ENCODE peak calls at places on chromosomes 4 and X, in four cellular contexts. One of them, this sample, is unnamed.

GRCh38 chrX:10622197-10622596 is 1.8 kb upstream of the MID1 start:
- DNase-seq in HCT116: no peak
- DNase-seq in spleen: no peak
- DNase-seq in cardiac muscle cell: no peak
- DNase-seq in this sample: no peak

GRCh38 chr4:138949866-138950265 is 65.7 kb upstream of the NOCT start:
- DNase-seq in spleen: no peak
- DNase-seq in cardiac muscle cell: no peak
- DNase-seq in HCT116: no peak
- DNase-seq in this sample: no peak

GRCh38 chrX:120790118-120790517 is 85.5 kb downstream of the CT47B1 start:
- DNase-seq in HCT116: peak; percentile 38
- DNase-seq in spleen: no peak
- DNase-seq in cardiac muscle cell: peak; percentile 86
- DNase-seq in this sample: no peak

GRCh38 chrX:73289039-73289438 is 74.4 kb upstream of the NAP1L2 start:
- DNase-seq in spleen: no peak
- DNase-seq in cardiac muscle cell: no peak
- DNase-seq in HCT116: no peak
- DNase-seq in this sample: no peak

GRCh38 chr4:7804759-7805385 is 134.8 kb downstream of the AFAP1 start:
- DNase-seq in HCT116: no peak
- DNase-seq in spleen: peak; percentile 49
- DNase-seq in cardiac muscle cell: no peak
- DNase-seq in this sample: no peak

GRCh38 chr4:5774416-5775056 is 63.5 kb downstream of the EVC start:
- DNase-seq in cardiac muscle cell: no peak
- DNase-seq in HCT116: no peak
- DNase-seq in spleen: no peak
- DNase-seq in this sample: no peak

GRCh38 chr4:186910385-186910784 is 186.7 kb upstream of the FAT1 start:
- DNase-seq in HCT116: no peak
- DNase-seq in cardiac muscle cell: no peak
- DNase-seq in spleen: no peak
- DNase-seq in this sample: peak; percentile 29

GRCh38 chr4:8516996-8517550 is 63.1 kb upstream of the GPR78 start:
- DNase-seq in cardiac muscle cell: no peak
- DNase-seq in spleen: no peak
- DNase-seq in HCT116: no peak
- DNase-seq in this sample: no peak

GRCh38 chr4:110953191-110953590 is 330.3 kb upstream of the PITX2 start:
- DNase-seq in HCT116: no peak
- DNase-seq in spleen: no peak
- DNase-seq in cardiac muscle cell: no peak
- DNase-seq in this sample: no peak

GRCh38 chr4:70979445-70980008 is 13.9 kb upstream of the DCK start:
- DNase-seq in spleen: no peak
- DNase-seq in cardiac muscle cell: no peak
- DNase-seq in HCT116: no peak
- DNase-seq in this sample: no peak

GRCh38 chrX:132209527-132209926 is 9.7 kb downstream of the RAP2C start:
- DNase-seq in HCT116: no peak
- DNase-seq in spleen: no peak
- DNase-seq in cardiac muscle cell: peak; percentile 75
- DNase-seq in this sample: no peak

GRCh38 chr4:10478621-10479020 is 21.4 kb upstream of the ZNF518B start:
- DNase-seq in spleen: no peak
- DNase-seq in cardiac muscle cell: no peak
- DNase-seq in HCT116: no peak
- DNase-seq in this sample: no peak

GRCh38 chr4:55754754-55755350 is 64.7 kb upstream of the EXOC1L start:
- DNase-seq in spleen: no peak
- DNase-seq in cardiac muscle cell: peak; percentile 73
- DNase-seq in HCT116: peak; percentile 13
- DNase-seq in this sample: peak; percentile 84

GRCh38 chr4:128827280-128827679 is 17.8 kb downstream of the JADE1 start:
- DNase-seq in spleen: no peak
- DNase-seq in HCT116: no peak
- DNase-seq in cardiac muscle cell: no peak
- DNase-seq in this sample: no peak

GRCh38 chrX:145609951-145610511 is 207.6 kb upstream of the SLITRK2 start:
- DNase-seq in cardiac muscle cell: no peak
- DNase-seq in HCT116: no peak
- DNase-seq in spleen: no peak
- DNase-seq in this sample: no peak

GRCh38 chr4:1599491-1600210 is 84.5 kb downstream of the FAM53A start:
- DNase-seq in cardiac muscle cell: no peak
- DNase-seq in spleen: peak; percentile 71
- DNase-seq in HCT116: no peak
- DNase-seq in this sample: no peak

GRCh38 chr4:168540086-168540864 is 43.4 kb downstream of the PALLD start:
- DNase-seq in HCT116: peak; percentile 89
- DNase-seq in cardiac muscle cell: no peak
- DNase-seq in spleen: no peak
- DNase-seq in this sample: no peak

GRCh38 chr4:40858946-40859345 is 109.2 kb downstream of the NSUN7 start:
- DNase-seq in spleen: no peak
- DNase-seq in cardiac muscle cell: no peak
- DNase-seq in HCT116: no peak
- DNase-seq in this sample: no peak

GRCh38 chrX:40468033-40468979 is 112.5 kb upstream of the ATP6AP2 start:
- DNase-seq in cardiac muscle cell: peak; percentile 81
- DNase-seq in HCT116: peak; percentile 47
- DNase-seq in spleen: no peak
- DNase-seq in this sample: no peak

GRCh38 chr4:67918428-67918827 is 34.6 kb upstream of the TMPRSS11D start:
- DNase-seq in HCT116: peak; percentile 13
- DNase-seq in spleen: no peak
- DNase-seq in cardiac muscle cell: no peak
- DNase-seq in this sample: no peak

GRCh38 chrX:131802836-131803626 is 220.1 kb upstream of the STK26 start:
- DNase-seq in cardiac muscle cell: no peak
- DNase-seq in HCT116: no peak
- DNase-seq in spleen: peak; percentile 89
- DNase-seq in this sample: no peak

GRCh38 chrX:111164728-111165127 is 68.7 kb downstream of the PAK3 start:
- DNase-seq in HCT116: no peak
- DNase-seq in cardiac muscle cell: peak; percentile 3
- DNase-seq in spleen: no peak
- DNase-seq in this sample: no peak

GRCh38 chr4:8267077-8267476 is 2.5 kb upstream of the HTRA3 start:
- DNase-seq in HCT116: peak; percentile 35
- DNase-seq in cardiac muscle cell: peak; percentile 88
- DNase-seq in spleen: no peak
- DNase-seq in this sample: peak; percentile 10

GRCh38 chr4:65167719-65168118 is 502.6 kb downstream of the EPHA5 start:
- DNase-seq in cardiac muscle cell: no peak
- DNase-seq in HCT116: no peak
- DNase-seq in spleen: no peak
- DNase-seq in this sample: no peak

GRCh38 chr4:165398570-165398969 is 19.8 kb downstream of the CPE start:
- DNase-seq in spleen: no peak
- DNase-seq in HCT116: peak; percentile 50
- DNase-seq in cardiac muscle cell: peak; percentile 43
- DNase-seq in this sample: no peak

GRCh38 chrX:21166302-21166982 is 207.8 kb upstream of the CNKSR2 start:
- DNase-seq in HCT116: no peak
- DNase-seq in cardiac muscle cell: peak; percentile 14
- DNase-seq in spleen: no peak
- DNase-seq in this sample: peak; percentile 57

GRCh38 chr4:161496-162284 is 37.4 kb downstream of the ZNF718 start:
- DNase-seq in spleen: no peak
- DNase-seq in HCT116: no peak
- DNase-seq in cardiac muscle cell: no peak
- DNase-seq in this sample: peak; percentile 11

GRCh38 chr4:152247271-152247975 is 288.5 kb downstream of the FBXW7 start:
- DNase-seq in HCT116: no peak
- DNase-seq in spleen: no peak
- DNase-seq in cardiac muscle cell: no peak
- DNase-seq in this sample: no peak

GRCh38 chr4:182840108-182840507 is 77.1 kb downstream of the DCTD start:
- DNase-seq in spleen: no peak
- DNase-seq in cardiac muscle cell: no peak
- DNase-seq in HCT116: no peak
- DNase-seq in this sample: no peak

GRCh38 chr4:140234697-140235060 is 80.7 kb upstream of the MAML3 start:
- DNase-seq in HCT116: no peak
- DNase-seq in spleen: no peak
- DNase-seq in cardiac muscle cell: no peak
- DNase-seq in this sample: no peak

GRCh38 chr4:10032625-10033024 is 11.3 kb upstream of the SLC2A9 start:
- DNase-seq in spleen: no peak
- DNase-seq in cardiac muscle cell: peak; percentile 77
- DNase-seq in HCT116: peak; percentile 13
- DNase-seq in this sample: peak; percentile 82

GRCh38 chr4:178745203-178745602 is 1303.0 kb upstream of the AGA start:
- DNase-seq in spleen: no peak
- DNase-seq in cardiac muscle cell: no peak
- DNase-seq in HCT116: no peak
- DNase-seq in this sample: peak; percentile 10

GRCh38 chrX:145630806-145631435 is 186.7 kb upstream of the SLITRK2 start:
- DNase-seq in cardiac muscle cell: no peak
- DNase-seq in HCT116: no peak
- DNase-seq in spleen: peak; percentile 62
- DNase-seq in this sample: no peak

GRCh38 chr4:41957634-41958033 is 22.4 kb downstream of the TMEM33 start:
- DNase-seq in spleen: no peak
- DNase-seq in cardiac muscle cell: peak; percentile 24
- DNase-seq in HCT116: peak; percentile 24
- DNase-seq in this sample: no peak

GRCh38 chr4:47926667-47927258 is 12.4 kb upstream of the NFXL1 start:
- DNase-seq in spleen: peak; percentile 76
- DNase-seq in cardiac muscle cell: peak; percentile 72
- DNase-seq in HCT116: peak; percentile 43
- DNase-seq in this sample: peak; percentile 16

GRCh38 chrX:75155454-75155829 is 641 bp downstream of the ABCB7 start:
- DNase-seq in HCT116: no peak
- DNase-seq in cardiac muscle cell: no peak
- DNase-seq in spleen: no peak
- DNase-seq in this sample: peak; percentile 11

GRCh38 chrX:68691102-68691501 is 43.6 kb downstream of the STARD8 start:
- DNase-seq in HCT116: no peak
- DNase-seq in cardiac muscle cell: no peak
- DNase-seq in spleen: no peak
- DNase-seq in this sample: no peak

DNA sequence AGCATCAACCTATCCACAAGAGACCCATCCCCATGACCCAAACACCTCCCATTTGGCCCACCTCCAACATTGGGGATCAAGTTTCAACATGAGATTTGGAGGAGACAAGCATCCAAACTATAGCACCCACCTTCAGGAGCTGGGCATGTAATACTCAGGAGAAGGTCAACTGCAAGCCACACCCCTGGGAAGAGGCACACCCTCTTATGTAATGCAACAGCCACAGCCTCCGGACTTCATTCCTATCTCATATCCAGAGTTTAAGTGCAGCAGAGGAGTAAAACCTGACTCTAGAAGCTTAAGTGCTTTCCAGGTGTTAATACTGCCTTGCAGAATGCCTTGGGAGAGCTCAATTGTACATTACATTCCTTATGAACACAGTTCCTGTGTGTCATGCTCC is 197.4 kb downstream of the PTTG2 start:
- DNase-seq in cardiac muscle cell: no peak
- DNase-seq in HCT116: no peak
- DNase-seq in spleen: no peak
- DNase-seq in this sample: peak; percentile 80
- H3K27ac ChIP-seq in cardiac muscle cell: no peak overlapping the region
- H3K27ac ChIP-seq in HCT116: no peak overlapping the region
- H3K27ac ChIP-seq in spleen: no peak overlapping the region
- H3K27ac ChIP-seq in this sample: peak overlapping the region; percentile 100

GRCh38 chrX:100928660-100929613 is at the start of gene XKRX:
- DNase-seq in spleen: peak; percentile 81
- DNase-seq in cardiac muscle cell: peak; percentile 15
- DNase-seq in HCT116: peak; percentile 35
- DNase-seq in this sample: no peak

GRCh38 chrX:100926453-100926852 is 2.3 kb downstream of the XKRX start:
- DNase-seq in spleen: no peak
- DNase-seq in HCT116: no peak
- DNase-seq in cardiac muscle cell: no peak
- DNase-seq in this sample: peak; percentile 14

GRCh38 chrX:100931218-100931924 is 2.7 kb upstream of the XKRX start:
- DNase-seq in HCT116: no peak
- DNase-seq in cardiac muscle cell: no peak
- DNase-seq in spleen: no peak
- DNase-seq in this sample: no peak

GRCh38 chrX:100935767-100936166 is 7.0 kb upstream of the XKRX start:
- DNase-seq in cardiac muscle cell: no peak
- DNase-seq in HCT116: no peak
- DNase-seq in spleen: no peak
- DNase-seq in this sample: no peak

DNA sequence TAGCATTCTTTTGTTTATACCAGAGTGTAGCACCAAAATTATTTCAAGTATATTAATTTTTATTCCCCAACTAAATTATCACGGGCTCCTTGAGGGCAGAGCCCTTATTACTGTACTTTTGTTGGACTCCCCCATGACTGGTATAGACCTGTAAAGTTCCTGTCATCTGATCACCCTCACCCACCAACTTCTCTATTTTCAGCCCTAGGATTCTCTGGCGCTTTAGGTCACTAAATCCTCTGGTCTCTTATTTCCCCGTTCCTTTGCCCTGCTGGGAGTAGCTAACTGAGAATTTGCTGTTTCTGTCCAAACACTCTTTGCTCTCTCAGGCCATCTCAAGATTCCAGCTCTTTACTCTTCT is 3.2 kb upstream of the XKRX start:
- DNase-seq in spleen: no peak
- DNase-seq in cardiac muscle cell: no peak
- DNase-seq in HCT116: no peak
- DNase-seq in this sample: no peak
- TF ChIP-seq CTCF in spleen: no peak
- TF ChIP-seq CTCF in cardiac muscle cell: no peak
- TF ChIP-seq CTCF in HCT116: no peak
- TF ChIP-seq CTCF in this sample: no peak

GRCh38 chr4:143389543-143390195 is 53.0 kb downstream of the GAB1 start:
- DNase-seq in spleen: no peak
- DNase-seq in HCT116: no peak
- DNase-seq in cardiac muscle cell: no peak
- DNase-seq in this sample: peak; percentile 40

GRCh38 chr4:143393195-143393594 is 56.5 kb downstream of the GAB1 start:
- DNase-seq in HCT116: no peak
- DNase-seq in cardiac muscle cell: no peak
- DNase-seq in spleen: no peak
- DNase-seq in this sample: no peak

GRCh38 chr4:143391261-143391660 is 54.6 kb downstream of the GAB1 start:
- DNase-seq in HCT116: no peak
- DNase-seq in spleen: no peak
- DNase-seq in cardiac muscle cell: no peak
- DNase-seq in this sample: no peak

GRCh38 chr4:143390764-143391163 is 54.1 kb downstream of the GAB1 start:
- DNase-seq in spleen: no peak
- DNase-seq in HCT116: no peak
- DNase-seq in cardiac muscle cell: no peak
- DNase-seq in this sample: no peak

GRCh38 chr4:143391895-143392294 is 55.2 kb downstream of the GAB1 start:
- DNase-seq in spleen: no peak
- DNase-seq in HCT116: no peak
- DNase-seq in cardiac muscle cell: peak; percentile 62
- DNase-seq in this sample: no peak
- H3K4me1 ChIP-seq in spleen: peaks cover 3% of the 10 kb centered on the region
- H3K4me1 ChIP-seq in HCT116: no peaks in the 10 kb centered on the region
- H3K4me1 ChIP-seq in cardiac muscle cell: peaks cover 44% of the 10 kb centered on the region
- H3K4me1 ChIP-seq in this sample: peaks cover 11% of the 10 kb centered on the region

GRCh38 chr4:174494146-174494545 is 28.1 kb downstream of the HPGD start:
- DNase-seq in HCT116: no peak
- DNase-seq in cardiac muscle cell: no peak
- DNase-seq in spleen: no peak
- DNase-seq in this sample: no peak
- H3K27ac ChIP-seq in HCT116: no peak overlapping the region
- H3K27ac ChIP-seq in cardiac muscle cell: no peak overlapping the region
- H3K27ac ChIP-seq in spleen: no peak overlapping the region
- H3K27ac ChIP-seq in this sample: no peak overlapping the region